ENCODE peak calls at places on chromosome 7, in five cellular contexts. C, G, A, X and W are unnamed samples.

GRCh38 chr7:157001920-157002818 is 8.3 kb downstream of the MNX1 start:
- DNase-seq in C (no peak), X (no peak), A (no peak), G (no peak), W (no peak)

GRCh38 chr7:2191026-2191425 is 41.7 kb downstream of the MAD1L1 start:
- DNase-seq in C (peak), X (no peak), G (no peak), A (no peak), W (no peak)

GRCh38 chr7:99478464-99479440 is 6.1 kb downstream of the ZNF789 start:
- DNase-seq in X (peak), C (no peak), G (no peak), A (no peak), W (no peak)

GRCh38 chr7:100951172-100951571 is 1.8 kb downstream of the MUC3A start:
- DNase-seq in G (no peak), A (no peak), X (no peak), C (no peak), W (no peak)

GRCh38 chr7:15602236-15602635 is 40.4 kb upstream of the AGMO start:
- DNase-seq in X (no peak), G (no peak), C (peak), A (peak), W (no peak)

GRCh38 chr7:124085168-124085567 is 52.3 kb upstream of the TMEM229A start:
- DNase-seq in C (peak), X (no peak), G (no peak), A (no peak), W (no peak)

GRCh38 chr7:22364910-22365309 is 8.0 kb upstream of the RAPGEF5 start:
- DNase-seq in G (no peak), X (no peak), A (no peak), C (no peak), W (no peak)

GRCh38 chr7:106290319-106290718 is 5.5 kb upstream of the NAMPT start:
- DNase-seq in X (no peak), C (no peak), A (no peak), G (no peak), W (no peak)

GRCh38 chr7:32479574-32480200 is 10.5 kb downstream of the LSM5 start:
- DNase-seq in C (peak), G (peak), A (peak), X (no peak), W (no peak)

GRCh38 chr7:93040355-93040754 is 77.4 kb downstream of the SAMD9 start:
- DNase-seq in X (no peak), G (no peak), C (no peak), A (no peak), W (no peak)

GRCh38 chr7:84108119-84108518 is 86.5 kb downstream of the SEMA3A start:
- DNase-seq in X (no peak), G (no peak), A (no peak), C (no peak), W (no peak)

GRCh38 chr7:84111842-84112241 is 82.7 kb downstream of the SEMA3A start:
- DNase-seq in A (no peak), C (no peak), X (no peak), G (no peak), W (no peak)

GRCh38 chr7:84112771-84113170 is 81.8 kb downstream of the SEMA3A start:
- DNase-seq in X (no peak), C (no peak), G (no peak), A (peak), W (no peak)

GRCh38 chr7:84108787-84109186 is 85.8 kb downstream of the SEMA3A start:
- DNase-seq in G (no peak), X (no peak), C (no peak), A (no peak), W (no peak)

GRCh38 chr7:84110400-84110799 is 84.2 kb downstream of the SEMA3A start:
- DNase-seq in G (no peak), C (no peak), X (no peak), A (no peak), W (no peak)
- H3K4me3 ChIP-seq in G (no peak), C (no peak), X (no peak), A (no peak), W (no peak)

GRCh38 chr7:42232275-42232674 is 4.7 kb downstream of the GLI3 start:
- DNase-seq in A (peak), C (peak), X (no peak), G (no peak), W (no peak)
- H3K4me3 ChIP-seq in A (peak), C (no peak), X (no peak), G (no peak), W (no peak)

GRCh38 chr7:18087031-18087686 is 59.5 kb upstream of the PRPS1L1 start:
- DNase-seq in C (no peak), A (peak), G (peak), X (no peak), W (no peak)
- H3K4me3 ChIP-seq in C (peak), A (peak), G (peak), X (peak), W (peak)

DNA sequence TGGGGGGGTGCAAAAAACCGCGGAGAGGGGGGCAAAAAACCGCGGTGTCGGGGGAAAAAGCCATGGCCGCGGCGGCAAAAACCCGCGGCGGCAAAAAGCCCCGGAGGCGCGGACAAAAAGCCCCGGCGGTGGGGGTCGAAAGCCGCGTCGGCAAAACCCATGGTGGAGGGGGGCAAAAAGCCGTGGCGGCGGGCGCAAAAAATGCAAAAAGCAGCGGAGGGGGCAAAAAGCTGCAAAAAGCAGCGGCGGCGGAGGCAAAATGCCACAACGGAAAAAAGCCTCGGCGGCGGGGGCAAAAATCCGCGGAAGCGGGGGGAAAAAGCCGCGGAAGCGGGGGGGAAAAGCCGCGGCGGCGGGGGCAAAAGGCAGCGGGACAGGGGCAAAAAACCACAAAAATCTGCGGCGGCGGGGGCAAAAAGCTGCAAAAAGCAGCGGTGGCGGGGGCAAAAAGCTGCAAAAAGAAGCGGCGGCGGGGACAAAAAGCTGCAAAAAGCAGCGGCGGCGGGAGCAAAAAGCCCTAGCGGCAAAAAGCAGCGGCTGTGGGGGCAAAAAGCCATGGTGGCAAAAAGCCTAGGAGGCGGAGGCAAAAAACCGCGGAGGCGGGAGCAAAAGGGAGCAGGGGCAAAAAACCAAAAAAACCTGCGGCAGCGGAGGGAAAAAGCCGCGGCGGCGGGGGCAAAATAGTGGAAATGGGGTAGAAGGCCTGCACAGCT is 418.9 kb downstream of the ZNF716 start:
- DNase-seq in C (no peak), G (no peak), A (no peak), X (peak), W (no peak)
- H3K4me3 ChIP-seq in C (peak), G (peak), A (peak), X (peak), W (peak)